ENCODE peak calls at places on chromosomes 12 and 14, in five cellular contexts. V is left lung, C is gastrocnemius medialis, N is HepG2, F is upper lobe of right lung. H is an unnamed sample. For H3K27me3, the result is how much of the 10 kb centered on the place peaks cover.

GRCh38 chr14:50303744-50304471 is 8.1 kb downstream of the L2HGDH start:
- ATAC-seq in C (peak), V (peak), N (peak), F (peak), H (no peak)

GRCh38 chr12:85569261-85569660 is 266.9 kb downstream of the RASSF9 start:
- ATAC-seq in V (no peak), N (no peak), F (no peak), C (no peak), H (no peak)

GRCh38 chr12:57418255-57418654 is 12.6 kb downstream of the R3HDM2 start:
- ATAC-seq in N (no peak), V (no peak), C (no peak), F (no peak), H (no peak)

GRCh38 chr14:34020014-34020413 is 69.1 kb upstream of the EGLN3 start:
- ATAC-seq in F (no peak), N (no peak), V (no peak), C (peak), H (peak)

GRCh38 chr14:71266994-71267636 is 359.9 kb downstream of the PCNX1 start:
- ATAC-seq in V (peak), F (peak), N (no peak), C (no peak), H (no peak)

GRCh38 chr12:48936379-48936979 is 11.2 kb upstream of the FKBP11 start:
- ATAC-seq in C (no peak), N (peak), F (peak), V (peak), H (peak)

GRCh38 chr12:113591480-113591971 is 119.9 kb upstream of the LHX5 start:
- ATAC-seq in F (peak), C (no peak), N (no peak), V (no peak), H (no peak)

GRCh38 chr14:68703093-68703492 is 89.8 kb downstream of the ZFP36L1 start:
- ATAC-seq in N (no peak), V (peak), C (peak), F (peak), H (no peak)

GRCh38 chr12:6775185-6775770 is 3.0 kb downstream of the LAG3 start:
- ATAC-seq in V (no peak), F (no peak), N (no peak), C (no peak), H (no peak)

GRCh38 chr14:94331462-94331861 is 8.3 kb upstream of the SERPINA6 start:
- ATAC-seq in N (no peak), C (no peak), V (no peak), F (no peak), H (no peak)

GRCh38 chr14:65070710-65071033 is 31.6 kb downstream of the MAX start:
- ATAC-seq in C (peak), V (peak), F (no peak), N (no peak), H (no peak)

GRCh38 chr12:27305673-27306504 is 26.7 kb upstream of the BMAL2 start:
- ATAC-seq in F (no peak), C (no peak), V (peak), N (no peak), H (no peak)

GRCh38 chr14:104106471-104106991 is 21.0 kb downstream of the ASPG start:
- ATAC-seq in V (no peak), N (no peak), F (no peak), C (no peak), H (no peak)

GRCh38 chr12:43737646-43738045 is 20.9 kb downstream of the PUS7L start:
- ATAC-seq in C (no peak), F (no peak), V (no peak), N (no peak), H (no peak)

GRCh38 chr14:90986510-90986909 is 73.9 kb downstream of the RPS6KA5 start:
- ATAC-seq in V (peak), F (peak), C (no peak), N (no peak), H (no peak)

GRCh38 chr12:115129727-115130126 is 445.8 kb upstream of the TBX3 start:
- ATAC-seq in N (peak), V (no peak), F (no peak), C (no peak), H (no peak)

GRCh38 chr14:101834387-101835165 is 73.1 kb downstream of the PPP2R5C start:
- ATAC-seq in N (no peak), C (no peak), F (peak), V (peak), H (no peak)

GRCh38 chr14:53946404-53947400 is 9.9 kb downstream of the BMP4 start:
- ATAC-seq in C (no peak), V (peak), F (peak), N (no peak), H (no peak)

GRCh38 chr12:89306827-89307498 is 45.3 kb downstream of the DUSP6 start:
- ATAC-seq in F (peak), N (no peak), C (no peak), V (peak), H (no peak)

GRCh38 chr12:39581592-39581991 is 38.0 kb downstream of the ABCD2 start:
- ATAC-seq in F (no peak), N (no peak), V (no peak), C (no peak), H (no peak)

GRCh38 chr14:83342590-83342989 is 1808.9 kb upstream of the SEL1L start:
- ATAC-seq in N (no peak), V (no peak), F (no peak), C (no peak), H (no peak)

GRCh38 chr12:67590122-67590795 is 58.3 kb upstream of the DYRK2 start:
- ATAC-seq in F (no peak), N (no peak), C (no peak), V (no peak), H (no peak)

GRCh38 chr14:23326491-23327332 is 5.5 kb downstream of the PABPN1 start:
- ATAC-seq in F (no peak), V (no peak), N (peak), C (no peak), H (no peak)

GRCh38 chr14:104370256-104370870 is 209.2 kb upstream of the C14orf180 start:
- ATAC-seq in C (no peak), V (peak), N (peak), F (no peak), H (no peak)

GRCh38 chr14:74682169-74682952 is 30.5 kb downstream of the AREL1 start:
- ATAC-seq in N (peak), F (no peak), V (no peak), C (no peak), H (no peak)

GRCh38 chr14:49550284-49551184 is 35.6 kb downstream of the RPS29 start:
- ATAC-seq in N (peak), C (no peak), V (peak), F (no peak), H (no peak)

GRCh38 chr14:57816568-57817284 is 49.2 kb downstream of the SLC35F4 start:
- ATAC-seq in F (no peak), V (no peak), C (no peak), N (no peak), H (no peak)

GRCh38 chr14:31864937-31865855 is 211.9 kb upstream of the ARHGAP5 start:
- ATAC-seq in C (no peak), V (no peak), F (no peak), N (peak), H (no peak)

GRCh38 chr12:100632445-100632892 is 59.0 kb downstream of the GAS2L3 start:
- ATAC-seq in F (no peak), V (no peak), C (no peak), N (peak), H (no peak)

GRCh38 chr14:20347747-20348146 is 4.3 kb downstream of the PARP2 start:
- ATAC-seq in N (peak), F (no peak), C (no peak), V (no peak), H (no peak)

GRCh38 chr14:61953602-61954001 is 191.4 kb downstream of the SNAPC1 start:
- ATAC-seq in C (no peak), N (no peak), F (no peak), V (no peak), H (no peak)

GRCh38 chr14:26966942-26967341 is 369.1 kb upstream of the NOVA1 start:
- ATAC-seq in N (no peak), C (peak), F (peak), V (peak), H (peak)

GRCh38 chr12:100337299-100337698 is 19.6 kb upstream of the SLC17A8 start:
- ATAC-seq in V (peak), F (no peak), C (no peak), N (no peak), H (no peak)

GRCh38 chr14:22122227-22123187 is 448.9 kb upstream of the OR4E1 start:
- ATAC-seq in F (no peak), C (no peak), N (peak), V (no peak), H (no peak)

GRCh38 chr12:25054783-25055144 is 105.9 kb upstream of the BCAT1 start:
- ATAC-seq in C (no peak), V (no peak), N (no peak), F (no peak), H (no peak)

GRCh38 chr12:66196806-66197205 is 7.8 kb downstream of the IRAK3 start:
- ATAC-seq in N (no peak), V (peak), C (no peak), F (peak), H (no peak)

GRCh38 chr12:130218682-130219081 is 56.4 kb downstream of the FZD10 start:
- ATAC-seq in N (no peak), C (no peak), V (no peak), F (no peak), H (no peak)
- H3K27me3 ChIP-seq in N (under half), C (under half), V (half or more), F (under half), H (half or more)

DNA sequence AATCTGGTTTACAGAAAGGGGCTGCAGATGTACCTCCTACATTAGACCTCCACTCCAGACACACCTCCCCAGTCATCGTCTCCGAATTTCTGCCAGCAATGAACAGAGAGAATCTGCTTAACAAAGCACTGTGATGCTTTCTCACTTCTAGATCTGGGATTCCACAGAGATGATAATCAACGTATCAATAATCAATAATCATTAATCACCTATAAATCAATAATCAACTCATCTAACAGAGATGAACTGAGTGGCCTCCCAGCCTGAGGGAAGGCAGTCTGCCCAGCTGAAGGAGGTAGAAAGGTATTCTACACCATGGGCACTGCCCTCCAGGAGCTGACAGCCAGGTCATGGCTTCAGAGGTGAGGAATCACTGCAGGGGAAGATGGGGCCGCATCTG is 183.2 kb downstream of the TMEM132D start:
- ATAC-seq in C (no peak), N (no peak), V (no peak), F (no peak), H (no peak)
- H3K4me3 ChIP-seq in C (no peak), N (no peak), V (no peak), F (no peak), H (no peak)

GRCh38 chr12:54035561-54036377 is 2.9 kb downstream of the HOXC5 start:
- ATAC-seq in F (no peak), C (no peak), V (no peak), N (no peak), H (no peak)

GRCh38 chr12:54034784-54035310 is 2.0 kb downstream of the HOXC5 start:
- ATAC-seq in F (no peak), C (no peak), N (no peak), V (no peak), H (no peak)

GRCh38 chr12:54033106-54033979 is 493 bp downstream of the HOXC5 start:
- ATAC-seq in C (peak), F (no peak), N (peak), V (peak), H (peak)

GRCh38 chr12:54032627-54033100 is at the start of gene HOXC5:
- ATAC-seq in C (peak), N (peak), V (peak), F (peak), H (peak)

GRCh38 chr12:54033980-54034783 is 1.3 kb downstream of the HOXC5 start:
- ATAC-seq in C (no peak), V (peak), F (no peak), N (peak), H (peak)
- H3K27me3 ChIP-seq in C (under half), V (half or more), F (half or more), N (under half), H (half or more)

GRCh38 chr12:10559241-10559640 is 53.6 kb downstream of the EIF2S3B start:
- ATAC-seq in F (no peak), C (no peak), N (no peak), V (no peak), H (no peak)
- H3K4me3 ChIP-seq in F (no peak), C (no peak), N (no peak), V (no peak), H (no peak)

GRCh38 chr12:72178244-72178643 is 93.9 kb upstream of the TRHDE start:
- ATAC-seq in V (no peak), F (no peak), C (no peak), N (no peak), H (no peak)
- H3K27me3 ChIP-seq in V (under half), F (under half), C (under half), N (under half), H (under half)

DNA sequence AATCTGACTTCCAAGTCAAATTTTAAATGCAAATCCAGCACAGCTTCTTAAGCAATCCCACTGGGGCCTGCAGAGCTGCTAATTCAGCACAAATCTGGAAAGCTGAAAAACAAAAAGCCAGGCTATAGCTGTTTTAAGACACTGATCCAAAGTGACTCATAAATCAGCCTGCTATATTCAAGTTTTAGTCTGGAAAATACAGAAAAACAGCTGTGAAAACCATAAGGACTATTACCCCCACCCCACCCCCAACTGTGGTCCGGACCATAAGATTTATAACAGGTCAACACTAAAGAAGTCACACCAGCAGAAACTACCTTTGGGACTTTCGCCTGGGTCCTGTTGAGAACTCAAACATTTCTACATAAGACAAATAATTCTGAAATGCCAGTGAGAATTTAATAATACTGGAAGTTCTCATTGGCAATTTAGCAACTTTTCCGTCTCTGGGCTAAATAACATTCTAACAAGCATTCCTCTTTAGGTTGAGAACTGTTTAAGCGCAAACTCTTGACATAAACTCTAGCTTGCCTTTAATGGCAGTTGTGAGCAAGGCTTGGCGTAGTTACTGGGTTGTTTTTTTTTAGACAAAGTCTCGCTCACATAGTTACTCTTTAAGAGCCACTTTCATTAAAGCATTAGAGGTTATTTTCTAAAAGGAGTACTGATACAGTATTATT is 3.3 kb downstream of the LRIG3 start:
- ATAC-seq in F (no peak), V (peak), C (no peak), N (no peak), H (no peak)
- H3K4me3 ChIP-seq in F (peak), V (peak), C (peak), N (peak), H (peak)

GRCh38 chr14:60650382-60650961 is 1.2 kb upstream of the SIX1 start:
- ATAC-seq in C (peak), N (no peak), V (no peak), F (no peak), H (no peak)

GRCh38 chr14:60648169-60648933 is 926 bp downstream of the SIX1 start:
- ATAC-seq in V (peak), C (no peak), N (peak), F (no peak), H (no peak)

GRCh38 chr14:60648934-60649814 is at the start of gene SIX1:
- ATAC-seq in F (peak), C (peak), N (peak), V (peak), H (peak)

GRCh38 chr14:60651051-60651935 is 2.0 kb upstream of the SIX1 start:
- ATAC-seq in F (no peak), N (no peak), V (no peak), C (no peak), H (no peak)

GRCh38 chr14:60649815-60650381 is 621 bp upstream of the SIX1 start:
- ATAC-seq in C (peak), N (peak), F (no peak), V (no peak), H (no peak)
- H3K27me3 ChIP-seq in C (under half), N (under half), F (half or more), V (half or more), H (half or more)

DNA sequence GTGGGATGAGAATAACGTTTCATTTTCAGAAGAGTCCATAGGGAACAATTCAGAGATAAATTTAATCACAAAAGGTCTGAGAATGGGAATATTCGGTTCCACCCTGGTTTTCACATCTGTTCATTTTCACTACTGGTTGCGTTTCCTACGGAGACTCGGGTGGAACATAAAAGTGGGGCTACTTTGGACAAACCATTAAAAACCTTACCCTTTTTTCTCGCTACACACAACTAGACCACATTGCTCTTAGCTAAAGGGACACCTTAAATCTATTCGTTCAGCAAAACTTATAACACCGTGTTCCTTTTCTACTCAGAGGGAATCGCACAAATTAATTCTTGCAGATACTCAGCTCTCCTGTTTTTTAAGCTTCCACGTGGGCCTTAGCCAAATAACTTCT is 1.0 kb upstream of the SUDS3 start:
- ATAC-seq in V (no peak), N (no peak), C (no peak), F (no peak), H (no peak)
- H3K4me3 ChIP-seq in V (no peak), N (peak), C (peak), F (peak), H (no peak)